ENCODE peak calls at places on chromosome 6, in nine cellular contexts. C is CD8-positive, alpha-beta T cell; Z is kidney epithelial cell; M is epithelial cell of proximal tubule; J is psoas muscle; U is ovary; O is AG09309; B is HepG2; A is endodermal cell. F is an unnamed sample.

GRCh38 chr6:37251211-37251610 is 6.4 kb upstream of the TBC1D22B start:
- DNase-seq in C (no peak), Z (no peak), M (no peak), J (no peak), U (no peak), O (no peak), B (no peak), A (no peak), F (peak)

GRCh38 chr6:25312703-25313102 is 33.5 kb downstream of the CARMIL1 start:
- DNase-seq in C (no peak), Z (peak), M (no peak), J (no peak), U (no peak), O (peak), B (no peak), A (no peak), F (peak)

GRCh38 chr6:137712587-137712986 is 154.5 kb upstream of the TNFAIP3 start:
- DNase-seq in C (no peak), Z (no peak), M (no peak), J (no peak), U (no peak), O (no peak), B (no peak), A (no peak), F (no peak)

GRCh38 chr6:24902782-24903181 is 33.0 kb downstream of the RIPOR2 start:
- DNase-seq in C (no peak), Z (peak), M (peak), J (no peak), U (no peak), O (peak), B (no peak), A (no peak), F (peak)

GRCh38 chr6:129493396-129493902 is 216.5 kb downstream of the ARHGAP18 start:
- DNase-seq in C (no peak), Z (no peak), M (peak), J (no peak), U (no peak), O (no peak), B (peak), A (no peak), F (peak)

GRCh38 chr6:116008470-116009229 is 52.0 kb downstream of the FRK start:
- DNase-seq in C (no peak), Z (peak), M (peak), J (no peak), U (no peak), O (no peak), B (no peak), A (no peak), F (peak)

GRCh38 chr6:46217671-46218131 is 46.9 kb upstream of the ENPP5 start:
- DNase-seq in C (no peak), Z (no peak), M (no peak), J (no peak), U (no peak), O (no peak), B (no peak), A (no peak), F (no peak)

GRCh38 chr6:88982720-88983119 is 19.3 kb upstream of the RNGTT start:
- DNase-seq in C (no peak), Z (no peak), M (peak), J (peak), U (peak), O (peak), B (peak), A (no peak), F (peak)

GRCh38 chr6:32118782-32119628 is 9.0 kb downstream of the ATF6B start:
- DNase-seq in C (peak), Z (peak), M (peak), J (peak), U (peak), O (peak), B (peak), A (peak), F (peak)

GRCh38 chr6:96075826-96076225 is 60.1 kb downstream of the FUT9 start:
- DNase-seq in C (no peak), Z (no peak), M (no peak), J (no peak), U (no peak), O (no peak), B (no peak), A (no peak), F (no peak)

GRCh38 chr6:138817799-138818198 is 21.9 kb downstream of the ECT2L start:
- DNase-seq in C (no peak), Z (peak), M (peak), J (no peak), U (no peak), O (peak), B (no peak), A (peak), F (peak)

GRCh38 chr6:41705996-41706835 is 29.2 kb downstream of the TFEB start:
- DNase-seq in C (peak), Z (no peak), M (no peak), J (peak), U (peak), O (no peak), B (peak), A (peak), F (peak)

GRCh38 chr6:83417880-83418663 is 12.8 kb downstream of the ME1 start:
- DNase-seq in C (no peak), Z (peak), M (no peak), J (no peak), U (no peak), O (peak), B (peak), A (peak), F (peak)

GRCh38 chr6:167799033-167799933 is 27.4 kb upstream of the AFDN start:
- DNase-seq in C (no peak), Z (no peak), M (no peak), J (no peak), U (no peak), O (no peak), B (no peak), A (no peak), F (no peak)

GRCh38 chr6:159169557-159170332 is 545 bp downstream of the FNDC1 start:
- DNase-seq in C (no peak), Z (no peak), M (no peak), J (peak), U (no peak), O (no peak), B (no peak), A (peak), F (peak)

GRCh38 chr6:159170333-159170672 is 1.1 kb downstream of the FNDC1 start:
- DNase-seq in C (no peak), Z (no peak), M (no peak), J (no peak), U (no peak), O (no peak), B (no peak), A (no peak), F (no peak)

GRCh38 chr6:159172066-159172465 is 2.9 kb downstream of the FNDC1 start:
- DNase-seq in C (no peak), Z (no peak), M (no peak), J (no peak), U (no peak), O (no peak), B (no peak), A (no peak), F (no peak)

GRCh38 chr6:159169193-159169555 is at the start of gene FNDC1:
- DNase-seq in C (peak), Z (no peak), M (no peak), J (peak), U (no peak), O (no peak), B (no peak), A (peak), F (no peak)

DNA sequence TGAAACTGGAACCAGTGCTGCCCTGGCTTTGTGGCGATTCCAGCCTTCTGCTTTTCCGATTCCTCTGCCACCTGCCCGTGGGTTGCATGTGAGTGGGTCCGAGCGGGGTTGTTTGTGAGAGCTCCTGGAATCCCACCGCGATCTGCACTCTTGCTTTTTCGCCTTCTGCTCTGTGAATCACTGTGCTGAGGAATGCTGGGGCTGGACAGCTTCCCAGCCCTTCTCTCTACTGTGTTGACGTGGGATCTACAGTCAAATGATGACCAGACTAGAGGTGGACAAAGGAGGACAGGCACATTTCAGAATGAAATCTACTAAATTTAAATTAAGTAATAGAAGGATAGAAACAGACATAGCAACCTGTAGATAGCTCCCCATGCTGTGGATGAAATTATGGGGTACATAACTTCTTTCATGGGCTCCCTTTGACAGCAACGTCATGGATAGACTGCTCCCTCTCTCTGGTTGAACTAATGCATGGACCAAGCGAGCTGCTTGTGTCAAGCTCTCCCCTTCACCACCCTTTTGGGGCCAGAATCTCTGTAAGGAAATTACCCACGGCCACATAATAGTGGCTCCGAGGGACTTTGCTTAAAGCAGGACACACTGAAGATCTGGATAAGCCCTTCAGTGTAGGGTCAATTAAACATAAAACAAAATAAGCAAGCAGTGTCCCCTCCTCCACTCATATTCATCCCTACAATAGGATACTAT is 2.0 kb downstream of the FNDC1 start:
- DNase-seq in C (no peak), Z (no peak), M (no peak), J (peak), U (no peak), O (no peak), B (no peak), A (no peak), F (peak)
- H3K4me3 ChIP-seq in C (no peak), Z (no peak), M (no peak), J (no peak), U (no peak), O (peak), B (no peak), A (no peak), F (no peak)

GRCh38 chr6:75853796-75854195 is 104.8 kb downstream of the MYO6 start:
- DNase-seq in C (no peak), Z (no peak), M (no peak), J (no peak), U (no peak), O (no peak), B (no peak), A (no peak), F (no peak)

GRCh38 chr6:75856902-75857301 is 107.9 kb downstream of the MYO6 start:
- DNase-seq in C (no peak), Z (no peak), M (no peak), J (no peak), U (no peak), O (no peak), B (no peak), A (no peak), F (no peak)

GRCh38 chr6:75850026-75850385 is 101.0 kb downstream of the MYO6 start:
- DNase-seq in C (no peak), Z (no peak), M (no peak), J (no peak), U (no peak), O (no peak), B (no peak), A (no peak), F (peak)

GRCh38 chr6:75852721-75853120 is 103.7 kb downstream of the MYO6 start:
- DNase-seq in C (no peak), Z (no peak), M (peak), J (no peak), U (no peak), O (no peak), B (no peak), A (no peak), F (peak)

GRCh38 chr6:75855047-75855446 is 106.0 kb downstream of the MYO6 start:
- DNase-seq in C (no peak), Z (peak), M (peak), J (no peak), U (no peak), O (peak), B (peak), A (no peak), F (peak)
- TF ChIP-seq CTCF in C (no peak), Z (peak), M (peak), J (peak), U (no peak), O (peak), B (peak), A (peak), F (peak)

GRCh38 chr6:101607286-101607685 is 213.8 kb downstream of the GRIK2 start:
- DNase-seq in C (no peak), Z (peak), M (no peak), J (no peak), U (no peak), O (no peak), B (no peak), A (no peak), F (no peak)
- H3K4me3 ChIP-seq in C (no peak), Z (no peak), M (no peak), J (no peak), U (no peak), O (no peak), B (no peak), A (no peak), F (no peak)

DNA sequence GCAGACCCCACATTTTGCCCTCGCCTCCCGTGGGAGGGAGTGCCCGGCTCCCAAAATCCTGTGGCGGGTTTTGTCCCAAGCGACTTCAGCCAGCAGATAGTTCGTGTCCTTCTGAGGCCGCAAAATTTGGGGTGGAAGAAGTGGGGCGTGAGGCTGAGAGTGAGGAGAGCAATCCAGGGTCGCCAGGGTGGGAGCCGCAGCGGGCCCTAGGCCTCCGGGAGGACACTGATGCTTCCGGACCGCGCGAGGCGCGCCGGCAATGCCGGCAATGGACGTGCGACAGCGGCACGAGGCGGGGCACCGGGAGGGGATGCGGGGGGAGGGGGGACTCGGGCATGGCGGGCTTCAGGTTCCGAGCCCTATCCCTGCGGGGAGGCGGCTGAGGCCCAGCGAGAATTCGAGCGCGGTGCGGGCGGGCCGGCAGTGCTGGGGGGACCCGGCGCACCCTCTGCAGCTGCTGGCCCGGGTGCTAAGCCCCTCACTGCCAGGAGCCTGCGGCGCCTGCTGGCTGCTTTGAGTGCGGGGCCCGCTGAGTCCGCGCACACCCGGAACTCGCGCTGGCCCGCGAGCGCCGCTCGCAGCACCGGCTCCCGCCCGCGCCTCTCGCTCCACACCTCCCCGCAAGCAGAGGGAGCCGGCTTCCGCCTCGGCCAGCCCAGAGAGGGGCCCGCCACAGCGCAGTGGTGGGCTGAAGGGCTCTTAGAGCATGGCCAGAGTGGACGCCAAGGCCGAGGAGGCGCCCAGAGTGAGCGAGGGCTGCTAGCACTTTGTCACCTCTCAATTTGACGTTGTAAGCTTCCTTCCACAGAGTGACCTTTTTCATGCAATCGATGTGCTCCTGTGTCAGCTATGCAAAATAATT is 143.8 kb downstream of the LPA start:
- DNase-seq in C (peak), Z (no peak), M (no peak), J (peak), U (peak), O (no peak), B (peak), A (peak), F (peak)
- TF ChIP-seq CTCF in C (peak), Z (no peak), M (no peak), J (no peak), U (peak), O (no peak), B (peak), A (no peak), F (no peak)

GRCh38 chr6:111626446-111626845 is 20.8 kb upstream of the TRAF3IP2 start:
- DNase-seq in C (no peak), Z (no peak), M (no peak), J (no peak), U (no peak), O (no peak), B (no peak), A (no peak), F (no peak)

GRCh38 chr6:111625099-111625416 is 19.4 kb upstream of the TRAF3IP2 start:
- DNase-seq in C (no peak), Z (no peak), M (no peak), J (no peak), U (no peak), O (no peak), B (no peak), A (no peak), F (no peak)

GRCh38 chr6:111623046-111623718 is 17.5 kb upstream of the TRAF3IP2 start:
- DNase-seq in C (no peak), Z (no peak), M (no peak), J (no peak), U (no peak), O (no peak), B (no peak), A (no peak), F (peak)

GRCh38 chr6:111624391-111625098 is 18.9 kb upstream of the TRAF3IP2 start:
- DNase-seq in C (no peak), Z (no peak), M (no peak), J (no peak), U (no peak), O (no peak), B (no peak), A (no peak), F (no peak)

GRCh38 chr6:111625511-111626331 is 20.0 kb upstream of the TRAF3IP2 start:
- DNase-seq in C (no peak), Z (no peak), M (no peak), J (peak), U (no peak), O (no peak), B (no peak), A (no peak), F (no peak)
- H3K4me3 ChIP-seq in C (no peak), Z (no peak), M (no peak), J (peak), U (peak), O (peak), B (no peak), A (no peak), F (no peak)

GRCh38 chr6:117072781-117073180 is 192.6 kb upstream of the VGLL2 start:
- DNase-seq in C (no peak), Z (no peak), M (no peak), J (no peak), U (no peak), O (no peak), B (no peak), A (peak), F (no peak)
- TF ChIP-seq CTCF in C (no peak), Z (no peak), M (no peak), J (no peak), U (no peak), O (no peak), B (no peak), A (no peak), F (no peak)

DNA sequence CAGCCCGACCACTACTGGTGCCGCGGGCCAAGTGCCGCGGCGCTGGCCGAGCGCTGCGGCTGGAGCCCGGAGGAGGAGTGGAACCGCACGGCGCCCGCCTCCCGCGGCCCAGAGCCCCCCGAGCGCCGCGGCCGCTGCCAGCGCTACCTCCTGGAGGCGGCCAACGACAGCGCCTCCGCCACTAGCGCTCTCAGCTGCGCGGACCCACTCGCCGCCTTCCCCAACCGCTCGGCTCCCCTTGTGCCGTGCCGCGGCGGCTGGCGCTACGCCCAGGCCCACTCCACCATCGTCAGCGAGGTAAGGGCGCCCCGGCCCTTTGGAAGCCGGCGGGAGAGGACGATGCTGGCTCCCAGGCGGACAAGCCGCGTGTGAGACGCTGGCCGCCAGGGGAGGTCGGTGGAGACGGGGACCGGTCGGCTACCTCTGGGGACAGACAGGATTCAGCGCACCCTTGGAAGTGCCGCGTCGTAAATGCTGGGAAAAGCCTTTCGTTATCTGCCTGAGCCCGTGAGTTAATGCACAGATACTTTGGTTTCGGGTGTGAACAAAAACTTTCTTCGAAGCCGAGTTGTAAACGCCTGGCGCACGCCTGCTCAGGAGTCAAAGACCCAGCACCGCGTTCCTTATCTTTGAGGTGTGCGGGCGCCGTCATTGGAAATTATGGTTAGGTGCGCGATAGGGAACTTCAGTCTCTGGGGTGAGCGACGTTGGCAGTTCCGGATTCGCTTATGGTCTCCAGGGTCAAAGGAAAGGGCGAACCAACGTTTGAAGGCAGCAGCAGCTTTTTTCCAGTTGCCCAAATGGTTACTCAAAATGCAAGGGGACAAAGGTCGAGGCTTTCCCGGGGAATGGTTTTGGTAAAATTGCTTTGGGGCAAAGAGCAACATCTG is 619 bp downstream of the SLC22A3 start:
- DNase-seq in C (no peak), Z (no peak), M (no peak), J (peak), U (peak), O (no peak), B (peak), A (peak), F (peak)
- H3K4me3 ChIP-seq in C (no peak), Z (peak), M (peak), J (peak), U (peak), O (no peak), B (peak), A (peak), F (peak)

DNA sequence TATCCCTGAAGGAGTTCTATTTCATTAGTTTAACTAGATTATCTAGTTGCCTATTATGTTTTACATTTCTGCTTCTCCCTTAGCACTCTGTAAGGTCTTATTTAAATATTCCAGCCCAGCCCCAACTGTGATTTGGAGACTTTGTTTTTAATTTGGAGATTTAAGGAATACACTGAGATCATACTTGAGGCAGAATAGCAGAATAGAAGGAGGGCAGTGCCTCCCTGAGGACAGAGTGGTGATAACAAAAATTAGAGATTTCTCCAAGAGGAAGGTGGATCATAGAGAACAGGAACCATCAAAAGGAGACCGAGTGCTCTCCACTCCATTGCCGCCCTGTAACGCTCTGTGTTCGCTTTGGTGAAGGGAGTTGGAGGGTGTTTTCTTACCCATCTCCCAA is 14.8 kb upstream of the CD164 start:
- DNase-seq in C (no peak), Z (no peak), M (no peak), J (no peak), U (no peak), O (no peak), B (no peak), A (no peak), F (peak)
- TF ChIP-seq CTCF in C (no peak), Z (no peak), M (peak), J (peak), U (no peak), O (peak), B (peak), A (peak), F (peak)